ENCODE peak calls at places on chromosomes 5 and 9, in nine cellular contexts. C is foreskin fibroblast, R is tibial artery, E is GM23338, V is GM06990, J is fibroblast of lung, P is left ventricle myocardium inferior, B is AG04450, U is PC-3. L is an unnamed sample.

GRCh38 chr5:122480146-122480545 is 168.1 kb downstream of the SNCAIP start:
- DNase-seq in C (no peak), R (no peak), E (no peak), V (no peak), J (no peak), P (no peak), B (no peak), U (peak; percentile 22), L (no peak)

GRCh38 chr9:123475407-123475806 is 119.4 kb downstream of the CRB2 start:
- DNase-seq in C (no peak), R (no peak), E (no peak), V (no peak), J (no peak), P (no peak), B (no peak), U (no peak), L (no peak)

GRCh38 chr5:119537704-119538103 is 85.4 kb downstream of the HSD17B4 start:
- DNase-seq in C (no peak), R (no peak), E (no peak), V (peak; percentile 71), J (no peak), P (no peak), B (no peak), U (peak; percentile 84), L (peak; percentile 66)

GRCh38 chr5:145960166-145960565 is 23.8 kb downstream of the SH3RF2 start:
- DNase-seq in C (no peak), R (no peak), E (no peak), V (no peak), J (no peak), P (no peak), B (no peak), U (no peak), L (no peak)

GRCh38 chr5:82165740-82166530 is 112.2 kb downstream of the RPS23 start:
- DNase-seq in C (peak; percentile 95), R (peak; percentile 82), E (peak; percentile 79), V (no peak), J (peak; percentile 98), P (peak; percentile 59), B (peak; percentile 83), U (peak; percentile 73), L (peak; percentile 93)

GRCh38 chr5:11777096-11777495 is 127.2 kb downstream of the CTNND2 start:
- DNase-seq in C (no peak), R (no peak), E (no peak), V (no peak), J (no peak), P (no peak), B (no peak), U (peak; percentile 19), L (no peak)

GRCh38 chr9:27194401-27195091 is 85.5 kb downstream of the TEK start:
- DNase-seq in C (peak; percentile 2), R (no peak), E (no peak), V (no peak), J (peak; percentile 67), P (no peak), B (peak; percentile 37), U (peak; percentile 72), L (peak; percentile 18)

GRCh38 chr9:37420271-37421215 is 2.0 kb upstream of the GRHPR start:
- DNase-seq in C (no peak), R (no peak), E (no peak), V (no peak), J (no peak), P (no peak), B (no peak), U (no peak), L (no peak)

GRCh38 chr9:32292611-32293010 is 91.8 kb upstream of the ACO1 start:
- DNase-seq in C (no peak), R (no peak), E (no peak), V (no peak), J (no peak), P (no peak), B (no peak), U (no peak), L (no peak)

GRCh38 chr5:146006470-146006869 is 70.1 kb downstream of the SH3RF2 start:
- DNase-seq in C (no peak), R (no peak), E (no peak), V (no peak), J (no peak), P (no peak), B (no peak), U (no peak), L (no peak)

GRCh38 chr9:69996947-69997346 is 46.7 kb upstream of the MAMDC2 start:
- DNase-seq in C (peak; percentile 85), R (no peak), E (no peak), V (no peak), J (peak; percentile 81), P (no peak), B (no peak), U (no peak), L (no peak)

GRCh38 chr9:70073756-70074155 is 30.1 kb downstream of the MAMDC2 start:
- DNase-seq in C (peak; percentile 57), R (no peak), E (no peak), V (no peak), J (peak; percentile 50), P (no peak), B (no peak), U (no peak), L (no peak)

DNA sequence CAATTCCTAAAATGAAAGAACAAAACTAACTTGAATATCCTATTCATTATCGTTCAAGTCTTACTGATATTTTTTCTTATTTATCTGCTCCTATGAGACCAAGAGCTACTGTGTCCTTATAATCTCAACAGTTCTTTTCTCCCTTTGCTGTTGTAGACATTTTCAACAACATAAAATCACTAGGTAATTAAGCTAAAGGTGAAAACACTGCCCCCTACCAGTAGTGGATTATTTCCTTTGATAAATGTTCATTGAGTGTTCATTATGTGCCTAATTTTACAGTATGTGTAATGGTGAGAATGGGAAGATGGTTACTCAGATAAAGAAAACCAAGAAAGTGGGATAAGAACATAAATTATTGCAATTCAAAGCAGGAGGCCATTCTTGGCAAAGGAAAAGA is 41.4 kb upstream of the PAPPA start:
- DNase-seq in C (peak; percentile 59), R (no peak), E (peak; percentile 29), V (no peak), J (peak; percentile 39), P (no peak), B (no peak), U (peak; percentile 39), L (no peak)
- TF ChIP-seq CTCF in C (peak; percentile 20), R (no peak), E (no peak), V (peak; percentile 10), J (peak; percentile 19), P (peak; percentile 53), B (peak; percentile 31), U (peak; percentile 67), L (no peak)

DNA sequence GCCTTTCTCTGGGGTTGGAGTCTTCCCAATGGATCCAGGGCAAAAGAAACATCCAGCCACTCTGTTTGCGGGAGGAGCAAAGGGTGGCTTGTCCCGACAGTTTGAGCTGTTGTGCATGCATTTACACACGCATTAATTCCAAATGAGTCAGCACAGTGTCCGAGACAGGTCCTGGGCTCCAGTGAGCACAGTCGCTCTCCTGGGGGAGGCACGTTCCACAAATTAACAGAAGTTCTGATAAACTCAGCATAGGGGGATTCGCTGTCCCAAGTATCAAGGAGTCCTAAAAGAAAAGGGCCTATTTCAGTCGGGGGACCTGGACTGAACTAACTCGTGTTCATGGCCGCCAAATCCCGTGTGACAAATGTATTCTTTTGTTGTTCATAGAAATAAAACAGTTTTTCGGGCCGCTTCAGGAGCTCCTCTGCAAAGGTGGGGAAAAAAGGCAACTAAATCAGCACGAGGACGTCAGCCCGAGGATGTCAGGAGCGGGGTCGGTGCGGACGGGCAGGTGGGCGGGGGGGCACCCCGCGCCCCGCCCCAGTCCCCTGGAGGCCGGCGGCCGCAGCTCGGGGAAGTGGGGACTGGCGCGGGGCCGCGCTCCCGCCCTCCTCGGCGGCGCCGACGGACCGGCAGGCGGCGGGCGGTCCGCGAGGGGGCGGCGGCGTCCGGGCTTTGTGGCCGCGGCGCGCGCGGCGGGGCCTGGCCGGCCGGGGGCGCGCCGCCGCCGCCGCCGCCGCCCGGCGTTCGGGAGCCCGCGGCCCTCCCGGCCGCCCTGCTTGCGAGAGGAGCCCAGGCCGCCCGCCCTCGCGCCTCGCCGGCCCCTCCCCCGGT is at the start of gene MSANTD3:
- DNase-seq in C (peak; percentile 84), R (peak; percentile 35), E (peak; percentile 76), V (peak; percentile 79), J (peak; percentile 61), P (peak; percentile 74), B (no peak), U (peak; percentile 76), L (no peak)
- TF ChIP-seq CTCF in C (no peak), R (peak; percentile 20), E (no peak), V (no peak), J (no peak), P (peak; percentile 41), B (no peak), U (no peak), L (no peak)

GRCh38 chr5:163821142-163821541 is 315.7 kb downstream of the MAT2B start:
- DNase-seq in C (peak; percentile 2), R (no peak), E (peak; percentile 54), V (no peak), J (no peak), P (no peak), B (no peak), U (no peak), L (no peak)
- TF ChIP-seq CTCF in C (no peak), R (no peak), E (peak; percentile 76), V (no peak), J (no peak), P (no peak), B (no peak), U (no peak), L (no peak)

GRCh38 chr5:17187401-17187800 is 30.0 kb upstream of the BASP1 start:
- DNase-seq in C (peak; percentile 42), R (no peak), E (no peak), V (no peak), J (peak; percentile 44), P (no peak), B (no peak), U (peak; percentile 98), L (no peak)

GRCh38 chr5:17190242-17190778 is 27.1 kb upstream of the BASP1 start:
- DNase-seq in C (peak; percentile 88), R (peak; percentile 27), E (peak; percentile 80), V (peak; percentile 8), J (peak; percentile 91), P (no peak), B (peak; percentile 72), U (peak; percentile 90), L (peak; percentile 72)

GRCh38 chr5:17189381-17190036 is 27.9 kb upstream of the BASP1 start:
- DNase-seq in C (peak; percentile 91), R (peak; percentile 86), E (peak; percentile 95), V (peak; percentile 21), J (peak; percentile 88), P (peak; percentile 70), B (peak; percentile 58), U (peak; percentile 99), L (peak; percentile 73)

GRCh38 chr5:17192191-17192590 is 25.2 kb upstream of the BASP1 start:
- DNase-seq in C (no peak), R (no peak), E (no peak), V (no peak), J (no peak), P (no peak), B (no peak), U (no peak), L (no peak)

DNA sequence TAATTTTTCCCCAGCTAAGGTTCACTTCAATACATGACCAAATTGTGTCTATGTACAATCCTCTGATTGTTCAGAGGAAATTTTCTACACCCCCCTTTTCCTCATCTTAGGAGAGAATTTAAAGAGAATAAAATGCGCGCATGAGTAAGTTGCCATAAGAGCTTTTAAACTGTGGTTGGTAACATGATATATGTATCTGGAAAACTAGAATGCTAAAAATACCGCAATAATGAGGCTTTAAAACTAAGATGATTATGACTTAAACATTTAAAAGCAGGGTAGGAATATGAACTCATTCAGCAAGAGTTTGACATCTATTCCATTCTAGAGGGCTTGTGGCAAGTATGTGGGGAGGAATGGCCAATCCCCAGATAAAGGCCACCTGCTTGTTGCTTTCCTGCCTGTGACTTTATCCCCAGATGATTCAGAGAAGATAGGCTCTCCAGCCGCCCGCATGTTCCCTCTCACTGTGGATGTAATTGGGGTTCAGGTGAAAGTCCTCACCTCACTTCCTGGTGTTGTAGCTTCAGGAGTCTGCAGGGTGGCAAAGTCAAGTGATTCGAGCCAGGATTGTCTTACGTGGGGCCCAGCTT is 26.5 kb upstream of the BASP1 start:
- DNase-seq in C (no peak), R (no peak), E (no peak), V (no peak), J (no peak), P (no peak), B (no peak), U (peak; percentile 56), L (no peak)
- TF ChIP-seq CTCF in C (no peak), R (no peak), E (no peak), V (no peak), J (no peak), P (peak; percentile 28), B (no peak), U (peak; percentile 34), L (no peak)

L was measured in astrocyte of the cerebellum.